ENCODE peak calls at places on chromosomes 13 and 19, in four cellular contexts. Q is A673; K is CD8-positive, alpha-beta memory T cell; Z is left lung. O is an unnamed sample.

GRCh38 chr19:53509845-53510244 is 28.1 kb upstream of the ZNF331 start:
- DNase-seq in Q (no peak), K (no peak), Z (no peak), O (no peak)

GRCh38 chr13:42001580-42001979 is 40.7 kb upstream of the VWA8 start:
- DNase-seq in Z (no peak), K (no peak), Q (no peak), O (no peak)

GRCh38 chr19:44986389-44986788 is 14.9 kb upstream of the RELB start:
- DNase-seq in Q (no peak), K (no peak), Z (no peak), O (no peak)

GRCh38 chr19:29448046-29448445 is 77.7 kb upstream of the VSTM2B start:
- DNase-seq in Q (no peak), Z (no peak), K (no peak), O (no peak)

GRCh38 chr13:38667526-38668094 is 19.3 kb upstream of the FREM2 start:
- DNase-seq in Q (peak; percentile 90), Z (no peak), K (no peak), O (no peak)

GRCh38 chr19:38389101-38389925 is 816 bp downstream of the SPRED3 start:
- DNase-seq in Z (no peak), Q (peak; percentile 76), K (no peak), O (no peak)

GRCh38 chr13:80921971-80922370 is 581.0 kb upstream of the SPRY2 start:
- DNase-seq in Q (no peak), K (no peak), Z (no peak), O (no peak)

GRCh38 chr19:29806098-29806866 is 5.5 kb upstream of the CCNE1 start:
- DNase-seq in K (no peak), Q (peak; percentile 26), Z (no peak), O (peak; percentile 77)

GRCh38 chr19:3184847-3185481 is 766 bp upstream of the NCLN start:
- DNase-seq in Q (peak; percentile 88), K (peak; percentile 62), Z (peak; percentile 80), O (no peak)

GRCh38 chr13:98984983-98985382 is 7.1 kb upstream of the DOCK9 start:
- DNase-seq in K (no peak), Q (no peak), Z (no peak), O (no peak)

GRCh38 chr13:29849071-29849541 is 1.3 kb downstream of the UBL3 start:
- DNase-seq in Z (no peak), K (peak; percentile 9), Q (peak; percentile 59), O (no peak)

GRCh38 chr13:30308548-30308947 is 1.2 kb upstream of the KATNAL1 start:
- DNase-seq in Z (no peak), K (no peak), Q (peak; percentile 27), O (no peak)

GRCh38 chr19:44010468-44010867 is 7.7 kb downstream of the ZNF230 start:
- DNase-seq in Z (no peak), Q (no peak), K (no peak), O (no peak)

GRCh38 chr13:19881641-19882040 is 18.2 kb upstream of the ZMYM5 start:
- DNase-seq in Q (no peak), K (no peak), Z (no peak), O (no peak)

GRCh38 chr19:15529774-15530372 is 21.5 kb downstream of the CYP4F22 start:
- DNase-seq in Q (no peak), K (no peak), Z (no peak), O (no peak)

GRCh38 chr19:13053761-13054604 is 48.7 kb downstream of the LYL1 start:
- DNase-seq in K (no peak), Q (no peak), Z (peak; percentile 91), O (peak; percentile 93)

GRCh38 chr19:13053238-13053637 is 49.4 kb downstream of the LYL1 start:
- DNase-seq in Q (no peak), K (no peak), Z (no peak), O (no peak)

GRCh38 chr19:13050274-13050673 is 52.4 kb downstream of the LYL1 start:
- DNase-seq in K (no peak), Q (no peak), Z (no peak), O (no peak)

GRCh38 chr19:13052447-13053232 is 50.0 kb downstream of the LYL1 start:
- DNase-seq in K (no peak), Q (no peak), Z (no peak), O (no peak)

GRCh38 chr19:13051581-13052165 is 51.0 kb downstream of the LYL1 start:
- DNase-seq in K (no peak), Z (peak; percentile 92), Q (peak; percentile 75), O (peak; percentile 67)
- H3K27ac ChIP-seq in K (no peak overlapping the region), Z (peak overlapping the region; percentile 86), Q (peak overlapping the region; percentile 2), O (peak overlapping the region; percentile 99)

GRCh38 chr19:37128821-37129177 is 43.7 kb downstream of the ZNF585A start:
- DNase-seq in K (no peak), Q (no peak), Z (no peak), O (no peak)

GRCh38 chr19:37127999-37128820 is 44.3 kb downstream of the ZNF585A start:
- DNase-seq in K (no peak), Q (no peak), Z (no peak), O (no peak)
- H3K9me3 ChIP-seq in K (peaks cover 87% of the 10 kb centered on the region), Q (peaks cover 92% of the 10 kb centered on the region), Z (peaks cover 100% of the 10 kb centered on the region), O (peaks cover 12% of the 10 kb centered on the region)

GRCh38 chr19:778910-779653 is 18.2 kb upstream of the PTBP1 start:
- DNase-seq in Z (no peak), K (no peak), Q (peak; percentile 68), O (no peak)

GRCh38 chr19:780935-781334 is 16.3 kb upstream of the PTBP1 start:
- DNase-seq in K (no peak), Q (no peak), Z (no peak), O (no peak)

GRCh38 chr19:782195-783043 is 14.8 kb upstream of the PTBP1 start:
- DNase-seq in K (no peak), Z (no peak), Q (no peak), O (no peak)

GRCh38 chr19:784541-784940 is 12.7 kb upstream of the PTBP1 start:
- DNase-seq in K (no peak), Q (no peak), Z (no peak), O (no peak)

GRCh38 chr19:781800-782194 is 15.5 kb upstream of the PTBP1 start:
- DNase-seq in Q (no peak), K (no peak), Z (no peak), O (no peak)
- H3K27ac ChIP-seq in Q (no peak overlapping the region), K (no peak overlapping the region), Z (peak overlapping the region; percentile 80), O (peak overlapping the region; percentile 79)

GRCh38 chr19:8922591-8922990 is 87.6 kb downstream of the MUC16 start:
- DNase-seq in K (no peak), Q (no peak), Z (no peak), O (no peak)

GRCh38 chr19:8924283-8924682 is 85.9 kb downstream of the MUC16 start:
- DNase-seq in K (no peak), Q (no peak), Z (no peak), O (no peak)

DNA sequence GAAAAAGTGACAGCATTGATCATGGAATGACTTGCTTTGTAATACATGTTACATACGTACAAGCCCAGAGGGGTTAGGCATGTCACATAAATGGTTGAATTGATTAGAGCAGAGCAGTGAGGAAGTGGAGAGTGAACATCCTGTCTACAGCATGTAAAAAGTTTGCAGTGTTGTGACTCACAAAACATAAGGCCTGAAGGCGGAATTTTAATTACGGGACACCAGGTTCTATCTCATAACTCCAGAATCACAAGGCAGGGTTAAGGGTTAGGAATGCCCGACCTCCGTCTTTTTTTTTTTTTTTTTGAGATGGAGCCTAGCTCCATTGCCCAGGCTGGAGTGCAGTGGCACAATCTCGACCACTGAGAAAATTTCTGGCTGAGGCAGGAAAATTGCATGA is 83.9 kb downstream of the MUC16 start:
- DNase-seq in K (no peak), Q (no peak), Z (no peak), O (no peak)
- H3K9me3 ChIP-seq in K (no peaks in the 10 kb centered on the region), Q (no peaks in the 10 kb centered on the region), Z (no peaks in the 10 kb centered on the region), O (no peaks in the 10 kb centered on the region)

GRCh38 chr19:55098716-55099556 is 18.5 kb downstream of the PPP1R12C start:
- DNase-seq in Q (no peak), K (no peak), Z (peak; percentile 68), O (no peak)
- H3K27ac ChIP-seq in Q (no peak overlapping the region), K (no peak overlapping the region), Z (no peak overlapping the region), O (peak overlapping the region; percentile 58)

GRCh38 chr19:36876993-36877938 is 26.6 kb downstream of the ZNF345 start:
- DNase-seq in K (no peak), Z (no peak), Q (no peak), O (no peak)
- H3K9me3 ChIP-seq in K (peaks cover 59% of the 10 kb centered on the region), Z (peaks cover 100% of the 10 kb centered on the region), Q (peaks cover 77% of the 10 kb centered on the region), O (peaks cover 100% of the 10 kb centered on the region)